ENCODE peak calls at places on chromosomes 2 and 18, in eight cellular contexts. Z is NCI-H1436; E is astrocyte of the cerebellum; G is NCI-H1092 treated with DMSO at 0.1 percent for 48 hours; B is T-helper 9 cell; Y is stimulated activated CD4-positive, alpha-beta T cell treated with anti-CD3 and anti-CD28 coated beads, TNF-alpha, amount 100 ng/mL, for 1 hour; S is NCI-H226; X is HCT116. M is an unnamed sample.

GRCh38 chr2:109703076-109703475 is 88.9 kb downstream of the SOWAHC start:
- DNase-seq in S (no peak), E (no peak), Z (no peak), X (no peak), B (no peak), Y (no peak), G (no peak), M (no peak)

GRCh38 chr18:6497543-6497942 is 82.8 kb upstream of the L3MBTL4 start:
- DNase-seq in G (no peak), Y (no peak), S (no peak), B (no peak), X (no peak), Z (no peak), E (no peak), M (no peak)

GRCh38 chr2:203650860-203651613 is 55.4 kb upstream of the CD28 start:
- DNase-seq in Y (no peak), G (peak), B (no peak), E (peak), S (peak), Z (peak), X (peak), M (peak)

GRCh38 chr2:176769021-176769420 is 443.6 kb upstream of the HNRNPA3 start:
- DNase-seq in Z (no peak), G (no peak), B (no peak), Y (no peak), X (no peak), E (no peak), S (no peak), M (no peak)

GRCh38 chr18:63553117-63553516 is 10.9 kb downstream of the SERPINB12 start:
- DNase-seq in B (no peak), X (peak), Y (no peak), E (no peak), S (peak), Z (no peak), G (no peak), M (peak)

GRCh38 chr18:36396190-36396589 is 98.7 kb downstream of the FHOD3 start:
- DNase-seq in E (no peak), Z (no peak), Y (no peak), S (no peak), X (peak), B (no peak), G (no peak), M (no peak)

GRCh38 chr2:19350678-19351401 is 7.6 kb downstream of the OSR1 start:
- DNase-seq in E (no peak), Y (no peak), Z (no peak), S (no peak), X (no peak), G (no peak), B (no peak), M (no peak)

GRCh38 chr2:160062283-160063005 is at the start of gene PLA2R1:
- DNase-seq in G (no peak), Z (no peak), Y (no peak), X (no peak), B (no peak), E (no peak), S (no peak), M (peak)

GRCh38 chr2:28949617-28950305 is 31.3 kb upstream of the TOGARAM2 start:
- DNase-seq in S (peak), B (no peak), Y (no peak), G (no peak), X (no peak), Z (no peak), E (no peak), M (no peak)

GRCh38 chr18:50454379-50455005 is 79.6 kb downstream of the SKA1 start:
- DNase-seq in Y (no peak), X (no peak), Z (peak), E (no peak), S (no peak), B (no peak), G (no peak), M (no peak)

GRCh38 chr18:52426462-52426861 is 86.5 kb downstream of the DCC start:
- DNase-seq in S (no peak), Z (no peak), X (no peak), B (no peak), E (no peak), Y (no peak), G (peak), M (no peak)

GRCh38 chr2:127811922-127812321 is 951 bp upstream of the WDR33 start:
- DNase-seq in Z (no peak), Y (no peak), B (no peak), G (no peak), E (no peak), S (no peak), X (no peak), M (no peak)

GRCh38 chr2:159096896-159097295 is 128.5 kb downstream of the TANC1 start:
- DNase-seq in B (no peak), E (no peak), Y (no peak), G (no peak), X (no peak), S (no peak), Z (no peak), M (no peak)

GRCh38 chr2:144143294-144144092 is 376.4 kb downstream of the ZEB2 start:
- DNase-seq in S (no peak), X (no peak), G (no peak), Z (no peak), Y (no peak), E (no peak), B (no peak), M (no peak)